ENCODE peak calls at places on chromosomes 16 and 17, in ten cellular contexts. C, O, F, X, R, B, N, A, Z and L are unnamed samples. For H3K4me1, the result is how much of the 10 kb centered on the place peaks cover.

GRCh38 chr17:45388604-45389325 is 43.9 kb downstream of the ARHGAP27 start:
- DNase-seq in C (no peak), O (no peak), F (no peak), X (no peak), R (peak), B (no peak), N (no peak), A (no peak), Z (no peak), L (no peak)

GRCh38 chr17:28518132-28518531 is 12.0 kb downstream of the FOXN1 start:
- DNase-seq in C (no peak), O (no peak), F (no peak), X (no peak), R (no peak), B (no peak), N (no peak), A (no peak), Z (no peak), L (no peak)

GRCh38 chr17:41553176-41553575 is 18.7 kb downstream of the KRT9 start:
- DNase-seq in C (no peak), O (no peak), F (no peak), X (no peak), R (peak), B (no peak), N (no peak), A (no peak), Z (no peak), L (no peak)

GRCh38 chr17:46722662-46723285 is 95.7 kb downstream of the WNT3 start:
- DNase-seq in C (no peak), O (no peak), F (no peak), X (no peak), R (peak), B (no peak), N (no peak), A (no peak), Z (no peak), L (no peak)

GRCh38 chr16:3485821-3486505 is 9.3 kb downstream of the C16orf90 start:
- DNase-seq in C (no peak), O (peak), F (no peak), X (no peak), R (no peak), B (no peak), N (peak), A (no peak), Z (no peak), L (peak)

GRCh38 chr16:20611975-20612471 is 35.9 kb upstream of the ACSM2B start:
- DNase-seq in C (no peak), O (no peak), F (peak), X (peak), R (no peak), B (peak), N (no peak), A (no peak), Z (peak), L (no peak)

GRCh38 chr17:73029941-73030340 is 62.5 kb downstream of the SLC39A11 start:
- DNase-seq in C (no peak), O (no peak), F (no peak), X (peak), R (no peak), B (no peak), N (no peak), A (no peak), Z (no peak), L (no peak)

GRCh38 chr16:35142147-35142808 is 1682.9 kb downstream of the TP53TG3F start:
- DNase-seq in C (no peak), O (no peak), F (no peak), X (no peak), R (no peak), B (no peak), N (no peak), A (no peak), Z (no peak), L (no peak)

GRCh38 chr17:42878123-42878880 is 22.3 kb upstream of the G6PC1 start:
- DNase-seq in C (no peak), O (no peak), F (peak), X (peak), R (no peak), B (peak), N (peak), A (no peak), Z (no peak), L (no peak)

GRCh38 chr17:68709995-68710780 is 109.0 kb upstream of the FAM20A start:
- DNase-seq in C (no peak), O (no peak), F (no peak), X (no peak), R (peak), B (no peak), N (no peak), A (no peak), Z (no peak), L (no peak)

GRCh38 chr16:47392114-47392513 is 68.7 kb downstream of the ITFG1 start:
- DNase-seq in C (no peak), O (no peak), F (no peak), X (no peak), R (no peak), B (no peak), N (no peak), A (peak), Z (no peak), L (no peak)

GRCh38 chr16:21663889-21664647 is at the start of gene OTOA:
- DNase-seq in C (no peak), O (peak), F (no peak), X (no peak), R (no peak), B (peak), N (no peak), A (no peak), Z (peak), L (peak)

GRCh38 chr16:57795431-57795878 is 6.8 kb downstream of the KIFC3 start:
- DNase-seq in C (no peak), O (no peak), F (peak), X (peak), R (peak), B (no peak), N (peak), A (peak), Z (peak), L (no peak)

GRCh38 chr16:2969545-2970521 is 685 bp downstream of the PAQR4 start:
- DNase-seq in C (no peak), O (peak), F (peak), X (peak), R (peak), B (peak), N (peak), A (no peak), Z (peak), L (peak)

DNA sequence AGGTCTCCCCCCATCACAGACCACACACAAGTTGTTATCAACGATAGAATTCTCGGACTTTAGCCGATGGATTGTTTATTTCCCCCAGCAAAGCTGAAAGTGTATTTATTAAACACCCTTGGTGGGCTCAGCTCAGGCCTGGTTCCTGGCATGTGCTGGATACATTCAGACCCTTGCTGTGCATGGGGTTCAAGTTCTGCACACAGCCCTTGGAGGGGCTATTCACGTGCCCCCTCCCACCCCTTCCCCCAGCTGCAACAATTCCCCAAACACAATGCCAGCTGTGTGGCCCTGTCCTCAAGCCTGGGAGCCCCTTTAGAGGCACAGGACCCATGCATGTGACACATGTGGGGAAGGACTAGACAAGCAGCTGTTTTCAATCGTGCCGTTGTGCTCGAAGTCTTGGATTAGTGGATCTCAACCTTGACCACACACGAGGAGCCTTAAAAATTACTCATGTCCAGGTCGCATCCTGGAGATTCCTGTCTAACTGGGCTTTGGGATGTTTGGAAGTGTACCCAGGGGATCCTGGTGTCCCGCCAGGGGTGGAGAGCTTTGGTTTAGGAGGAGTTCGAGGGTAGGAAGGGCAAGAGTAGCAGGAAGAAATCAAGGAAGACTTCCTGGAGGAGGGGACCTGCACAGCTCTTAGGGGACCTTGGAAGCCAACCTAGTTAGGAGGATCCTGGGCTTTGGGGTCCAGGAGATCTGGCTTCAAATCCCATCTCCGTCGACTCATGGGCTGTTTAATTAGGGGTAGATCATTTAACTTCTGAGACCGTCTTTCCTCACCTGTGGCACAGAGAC is 102.3 kb upstream of the PLCG2 start:
- DNase-seq in C (no peak), O (no peak), F (no peak), X (no peak), R (no peak), B (no peak), N (no peak), A (no peak), Z (no peak), L (no peak)
- H3K4me1 ChIP-seq in C (under half), O (under half), F (half or more), X (under half), R (under half), B (under half), N (under half), A (under half), Z (under half), L (under half)

DNA sequence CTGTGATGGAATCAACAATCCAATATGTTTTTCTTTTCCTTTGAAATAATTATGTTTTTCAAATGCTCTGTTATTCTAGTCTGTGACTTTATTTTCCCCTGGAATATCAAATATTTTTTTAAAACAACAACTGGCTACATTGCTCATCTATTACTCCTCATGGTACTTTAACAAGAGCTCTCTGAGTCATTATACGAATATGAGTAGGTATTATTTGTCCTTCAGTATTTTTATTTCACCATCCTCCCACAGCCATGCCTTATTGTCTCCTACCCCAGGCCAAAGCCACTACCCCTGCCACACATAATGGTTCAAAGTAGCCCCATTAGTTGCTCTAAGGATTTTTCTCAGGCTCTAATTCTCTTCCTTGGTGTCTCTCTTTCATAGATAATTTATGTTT is 1572.3 kb downstream of the CDH8 start:
- DNase-seq in C (no peak), O (no peak), F (no peak), X (no peak), R (no peak), B (no peak), N (no peak), A (no peak), Z (no peak), L (no peak)
- TF ChIP-seq POLR2A in C (no peak), O (no peak), F (no peak), X (no peak), R (no peak), B (no peak), N (no peak), A (no peak), Z (no peak), L (no peak)

GRCh38 chr17:4345569-4345968 is 20.9 kb downstream of the UBE2G1 start:
- DNase-seq in C (no peak), O (no peak), F (no peak), X (no peak), R (no peak), B (no peak), N (no peak), A (no peak), Z (no peak), L (no peak)
- H3K4me1 ChIP-seq in C (under half), O (half or more), F (half or more), X (under half), R (under half), B (under half), N (under half), A (under half), Z (under half), L (under half)

DNA sequence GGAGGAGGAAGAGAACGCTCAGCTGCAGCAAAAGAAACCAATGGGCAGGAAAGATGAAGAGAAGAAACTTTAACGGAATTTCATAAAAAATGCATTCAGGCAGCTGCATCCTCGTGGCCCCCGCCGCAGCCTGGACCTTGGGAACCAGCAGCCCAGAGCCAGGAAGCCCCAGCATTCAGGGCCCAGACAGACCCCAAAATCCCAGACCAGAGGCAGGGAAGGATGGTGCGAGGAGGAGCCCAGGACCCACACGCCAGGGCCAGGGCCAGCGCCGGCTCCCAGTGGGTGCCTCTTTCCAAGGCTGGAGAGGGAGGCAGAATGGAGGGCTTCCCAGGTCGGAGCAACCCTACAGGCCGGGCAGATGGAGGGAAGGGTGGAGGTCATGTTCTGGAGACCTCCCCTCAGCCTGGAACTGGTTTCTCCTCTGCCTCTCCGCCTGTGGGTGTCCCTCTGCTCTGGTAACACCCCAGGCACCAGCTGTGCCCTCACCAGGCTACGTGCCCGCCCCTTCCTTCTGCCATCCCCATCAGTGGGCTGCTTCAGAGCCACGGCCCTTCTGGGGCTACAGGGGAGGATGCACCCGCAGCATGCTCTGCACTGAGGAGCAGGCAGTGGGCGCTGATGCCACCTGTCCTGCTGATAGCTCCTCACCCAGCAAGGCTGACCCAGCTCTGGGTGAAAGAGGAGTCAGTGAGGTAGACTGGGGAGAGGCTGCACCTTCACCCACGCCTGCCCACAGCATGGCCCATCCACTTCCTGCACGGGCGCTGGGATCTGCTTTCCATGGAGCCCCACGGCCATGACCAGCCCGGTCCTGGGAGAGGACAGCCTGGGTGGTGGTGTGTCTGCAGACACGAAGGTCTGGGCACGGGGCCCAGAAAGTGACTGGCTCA is 1.2 kb upstream of the MIF4GD start:
- DNase-seq in C (no peak), O (peak), F (no peak), X (peak), R (peak), B (no peak), N (peak), A (no peak), Z (peak), L (no peak)
- TF ChIP-seq POLR2A in C (no peak), O (no peak), F (no peak), X (no peak), R (no peak), B (no peak), N (no peak), A (no peak), Z (no peak), L (no peak)